ENCODE peak calls at places on chromosomes 3 and 15, in nine cellular contexts. One of them, this sample, is unnamed.
A peak's percentile ranks its signal among the peaks of the same experiment; 100 is the strongest.

GRCh38 chr15:29712149-29712885 is 110.0 kb downstream of the TJP1 start:
- DNase-seq in germinal center: no peak
- DNase-seq in activated naive CD4-positive, alpha-beta T cell treated with anti-CD3 and anti-CD28 coated beads, Interleukin-2, amount 50 U/mL, for 16 hours: no peak
- DNase-seq in T-helper 1 cell: no peak
- DNase-seq in HFFc6: no peak
- DNase-seq in pancreas: no peak
- DNase-seq in BJ: no peak
- DNase-seq in activated naive CD8-positive, alpha-beta T cell treated with anti-CD3 and anti-CD28 coated beads, Interleukin-2, amount 50 U/mL, for 24 hours: no peak
- DNase-seq in HuH-7: no peak
- DNase-seq in this sample: no peak

GRCh38 chr3:183131735-183132134 is 30.8 kb downstream of the LAMP3 start:
- DNase-seq in germinal center: no peak
- DNase-seq in activated naive CD4-positive, alpha-beta T cell treated with anti-CD3 and anti-CD28 coated beads, Interleukin-2, amount 50 U/mL, for 16 hours: no peak
- DNase-seq in T-helper 1 cell: no peak
- DNase-seq in HFFc6: no peak
- DNase-seq in pancreas: no peak
- DNase-seq in BJ: no peak
- DNase-seq in activated naive CD8-positive, alpha-beta T cell treated with anti-CD3 and anti-CD28 coated beads, Interleukin-2, amount 50 U/mL, for 24 hours: no peak
- DNase-seq in HuH-7: no peak
- DNase-seq in this sample: no peak

GRCh38 chr15:73838795-73839565 is 34.4 kb upstream of the TBC1D21 start:
- DNase-seq in germinal center: no peak
- DNase-seq in activated naive CD4-positive, alpha-beta T cell treated with anti-CD3 and anti-CD28 coated beads, Interleukin-2, amount 50 U/mL, for 16 hours: no peak
- DNase-seq in T-helper 1 cell: no peak
- DNase-seq in HFFc6: no peak
- DNase-seq in pancreas: peak; percentile 88
- DNase-seq in BJ: no peak
- DNase-seq in activated naive CD8-positive, alpha-beta T cell treated with anti-CD3 and anti-CD28 coated beads, Interleukin-2, amount 50 U/mL, for 24 hours: no peak
- DNase-seq in HuH-7: no peak
- DNase-seq in this sample: no peak

GRCh38 chr15:35306361-35306981 is 221.4 kb upstream of the NANOGP8 start:
- DNase-seq in germinal center: no peak
- DNase-seq in activated naive CD4-positive, alpha-beta T cell treated with anti-CD3 and anti-CD28 coated beads, Interleukin-2, amount 50 U/mL, for 16 hours: no peak
- DNase-seq in T-helper 1 cell: no peak
- DNase-seq in HFFc6: peak; percentile 54
- DNase-seq in pancreas: no peak
- DNase-seq in BJ: no peak
- DNase-seq in activated naive CD8-positive, alpha-beta T cell treated with anti-CD3 and anti-CD28 coated beads, Interleukin-2, amount 50 U/mL, for 24 hours: no peak
- DNase-seq in HuH-7: peak; percentile 43
- DNase-seq in this sample: no peak

GRCh38 chr15:69265347-69265955 is 33.3 kb upstream of the PAQR5 start:
- DNase-seq in germinal center: peak; percentile 6
- DNase-seq in activated naive CD4-positive, alpha-beta T cell treated with anti-CD3 and anti-CD28 coated beads, Interleukin-2, amount 50 U/mL, for 16 hours: no peak
- DNase-seq in T-helper 1 cell: no peak
- DNase-seq in HFFc6: no peak
- DNase-seq in pancreas: no peak
- DNase-seq in BJ: no peak
- DNase-seq in activated naive CD8-positive, alpha-beta T cell treated with anti-CD3 and anti-CD28 coated beads, Interleukin-2, amount 50 U/mL, for 24 hours: no peak
- DNase-seq in HuH-7: peak; percentile 40
- DNase-seq in this sample: peak; percentile 54

GRCh38 chr15:32987067-32987466 is 207.4 kb downstream of the FMN1 start:
- DNase-seq in germinal center: no peak
- DNase-seq in activated naive CD4-positive, alpha-beta T cell treated with anti-CD3 and anti-CD28 coated beads, Interleukin-2, amount 50 U/mL, for 16 hours: no peak
- DNase-seq in T-helper 1 cell: no peak
- DNase-seq in HFFc6: no peak
- DNase-seq in pancreas: no peak
- DNase-seq in BJ: no peak
- DNase-seq in activated naive CD8-positive, alpha-beta T cell treated with anti-CD3 and anti-CD28 coated beads, Interleukin-2, amount 50 U/mL, for 24 hours: no peak
- DNase-seq in HuH-7: no peak
- DNase-seq in this sample: no peak

GRCh38 chr3:140736863-140737460 is 59.1 kb downstream of the TRIM42 start:
- DNase-seq in germinal center: no peak
- DNase-seq in activated naive CD4-positive, alpha-beta T cell treated with anti-CD3 and anti-CD28 coated beads, Interleukin-2, amount 50 U/mL, for 16 hours: no peak
- DNase-seq in T-helper 1 cell: no peak
- DNase-seq in HFFc6: no peak
- DNase-seq in pancreas: no peak
- DNase-seq in BJ: no peak
- DNase-seq in activated naive CD8-positive, alpha-beta T cell treated with anti-CD3 and anti-CD28 coated beads, Interleukin-2, amount 50 U/mL, for 24 hours: peak; percentile 9
- DNase-seq in HuH-7: peak; percentile 10
- DNase-seq in this sample: peak; percentile 30

GRCh38 chr15:22979069-22979698 is 984 bp downstream of the CYFIP1 start:
- DNase-seq in germinal center: peak; percentile 31
- DNase-seq in activated naive CD4-positive, alpha-beta T cell treated with anti-CD3 and anti-CD28 coated beads, Interleukin-2, amount 50 U/mL, for 16 hours: peak; percentile 24
- DNase-seq in T-helper 1 cell: no peak
- DNase-seq in HFFc6: peak; percentile 45
- DNase-seq in pancreas: peak; percentile 87
- DNase-seq in BJ: no peak
- DNase-seq in activated naive CD8-positive, alpha-beta T cell treated with anti-CD3 and anti-CD28 coated beads, Interleukin-2, amount 50 U/mL, for 24 hours: peak; percentile 48
- DNase-seq in HuH-7: peak; percentile 52
- DNase-seq in this sample: no peak

GRCh38 chr15:59722451-59722850 is 33.3 kb upstream of the BNIP2 start:
- DNase-seq in germinal center: no peak
- DNase-seq in activated naive CD4-positive, alpha-beta T cell treated with anti-CD3 and anti-CD28 coated beads, Interleukin-2, amount 50 U/mL, for 16 hours: no peak
- DNase-seq in T-helper 1 cell: no peak
- DNase-seq in HFFc6: no peak
- DNase-seq in pancreas: no peak
- DNase-seq in BJ: no peak
- DNase-seq in activated naive CD8-positive, alpha-beta T cell treated with anti-CD3 and anti-CD28 coated beads, Interleukin-2, amount 50 U/mL, for 24 hours: no peak
- DNase-seq in HuH-7: no peak
- DNase-seq in this sample: no peak

GRCh38 chr3:127750226-127751031 is 71.9 kb downstream of the MGLL start:
- DNase-seq in germinal center: peak; percentile 47
- DNase-seq in activated naive CD4-positive, alpha-beta T cell treated with anti-CD3 and anti-CD28 coated beads, Interleukin-2, amount 50 U/mL, for 16 hours: no peak
- DNase-seq in T-helper 1 cell: no peak
- DNase-seq in HFFc6: peak; percentile 84
- DNase-seq in pancreas: no peak
- DNase-seq in BJ: peak; percentile 48
- DNase-seq in activated naive CD8-positive, alpha-beta T cell treated with anti-CD3 and anti-CD28 coated beads, Interleukin-2, amount 50 U/mL, for 24 hours: no peak
- DNase-seq in HuH-7: no peak
- DNase-seq in this sample: peak; percentile 49